ENCODE peak calls at places on chromosomes 5 and 9, in ten cellular contexts. One of them, this sample, is unnamed. For H3K27me3, the result is how much of the 10 kb centered on the place peaks cover.

GRCh38 chr5:123273984-123274383 is 149.2 kb downstream of the CEP120 start:
- DNase-seq in left ventricle myocardium inferior: no peak
- DNase-seq in BJ: no peak
- DNase-seq in heart right ventricle: no peak
- DNase-seq in hepatocyte: no peak
- DNase-seq in heart left ventricle: no peak
- DNase-seq in osteoblast: no peak
- DNase-seq in GM06990: no peak
- DNase-seq in fibroblast of lung: no peak
- DNase-seq in colonic mucosa: no peak
- DNase-seq in this sample: no peak

GRCh38 chr5:80109549-80110478 is 74.7 kb downstream of the THBS4 start:
- DNase-seq in left ventricle myocardium inferior: peak
- DNase-seq in BJ: no peak
- DNase-seq in heart right ventricle: peak
- DNase-seq in hepatocyte: peak
- DNase-seq in heart left ventricle: no peak
- DNase-seq in osteoblast: no peak
- DNase-seq in GM06990: no peak
- DNase-seq in fibroblast of lung: no peak
- DNase-seq in colonic mucosa: no peak
- DNase-seq in this sample: peak

GRCh38 chr5:17604951-17605350 is 968 bp downstream of the TAF11L11 start:
- DNase-seq in left ventricle myocardium inferior: no peak
- DNase-seq in BJ: no peak
- DNase-seq in heart right ventricle: no peak
- DNase-seq in hepatocyte: no peak
- DNase-seq in heart left ventricle: no peak
- DNase-seq in osteoblast: no peak
- DNase-seq in GM06990: no peak
- DNase-seq in fibroblast of lung: no peak
- DNase-seq in colonic mucosa: no peak
- DNase-seq in this sample: no peak

GRCh38 chr9:79654591-79654990 is 82.8 kb downstream of the TLE4 start:
- DNase-seq in left ventricle myocardium inferior: no peak
- DNase-seq in BJ: no peak
- DNase-seq in heart right ventricle: no peak
- DNase-seq in hepatocyte: no peak
- DNase-seq in heart left ventricle: no peak
- DNase-seq in osteoblast: no peak
- DNase-seq in GM06990: no peak
- DNase-seq in fibroblast of lung: no peak
- DNase-seq in colonic mucosa: no peak
- DNase-seq in this sample: no peak

GRCh38 chr9:138013836-138014569 is 136.4 kb downstream of the CACNA1B start:
- DNase-seq in left ventricle myocardium inferior: no peak
- DNase-seq in BJ: no peak
- DNase-seq in heart right ventricle: no peak
- DNase-seq in hepatocyte: no peak
- DNase-seq in heart left ventricle: peak
- DNase-seq in osteoblast: peak
- DNase-seq in GM06990: no peak
- DNase-seq in fibroblast of lung: no peak
- DNase-seq in colonic mucosa: no peak
- DNase-seq in this sample: no peak

GRCh38 chr5:113520429-113520828 is 6.9 kb downstream of the YTHDC2 start:
- DNase-seq in left ventricle myocardium inferior: no peak
- DNase-seq in BJ: peak
- DNase-seq in heart right ventricle: no peak
- DNase-seq in hepatocyte: no peak
- DNase-seq in heart left ventricle: no peak
- DNase-seq in osteoblast: peak
- DNase-seq in GM06990: peak
- DNase-seq in fibroblast of lung: peak
- DNase-seq in colonic mucosa: no peak
- DNase-seq in this sample: no peak

GRCh38 chr5:176724472-176724871 is 77.2 kb downstream of the TSPAN17 start:
- DNase-seq in left ventricle myocardium inferior: no peak
- DNase-seq in BJ: no peak
- DNase-seq in heart right ventricle: no peak
- DNase-seq in hepatocyte: no peak
- DNase-seq in heart left ventricle: no peak
- DNase-seq in osteoblast: no peak
- DNase-seq in GM06990: no peak
- DNase-seq in fibroblast of lung: no peak
- DNase-seq in colonic mucosa: no peak
- DNase-seq in this sample: no peak

GRCh38 chr9:126151671-126152050 is 175.0 kb upstream of the MVB12B start:
- DNase-seq in left ventricle myocardium inferior: no peak
- DNase-seq in BJ: no peak
- DNase-seq in heart right ventricle: no peak
- DNase-seq in hepatocyte: no peak
- DNase-seq in heart left ventricle: no peak
- DNase-seq in osteoblast: no peak
- DNase-seq in GM06990: no peak
- DNase-seq in fibroblast of lung: peak
- DNase-seq in colonic mucosa: no peak
- DNase-seq in this sample: peak

GRCh38 chr9:74096420-74096819 is 400.7 kb upstream of the RORB start:
- DNase-seq in left ventricle myocardium inferior: no peak
- DNase-seq in BJ: no peak
- DNase-seq in heart right ventricle: no peak
- DNase-seq in hepatocyte: no peak
- DNase-seq in heart left ventricle: no peak
- DNase-seq in osteoblast: no peak
- DNase-seq in GM06990: no peak
- DNase-seq in fibroblast of lung: no peak
- DNase-seq in colonic mucosa: no peak
- DNase-seq in this sample: no peak

GRCh38 chr9:101574773-101575333 is 19.9 kb downstream of the PPP3R2 start:
- DNase-seq in left ventricle myocardium inferior: no peak
- DNase-seq in BJ: no peak
- DNase-seq in heart right ventricle: no peak
- DNase-seq in hepatocyte: no peak
- DNase-seq in heart left ventricle: no peak
- DNase-seq in osteoblast: no peak
- DNase-seq in GM06990: no peak
- DNase-seq in fibroblast of lung: peak
- DNase-seq in colonic mucosa: no peak
- DNase-seq in this sample: no peak

GRCh38 chr9:95204310-95204709 is 113.2 kb downstream of the FANCC start:
- DNase-seq in left ventricle myocardium inferior: no peak
- DNase-seq in BJ: no peak
- DNase-seq in heart right ventricle: no peak
- DNase-seq in hepatocyte: no peak
- DNase-seq in heart left ventricle: no peak
- DNase-seq in osteoblast: no peak
- DNase-seq in GM06990: no peak
- DNase-seq in fibroblast of lung: no peak
- DNase-seq in colonic mucosa: no peak
- DNase-seq in this sample: no peak

GRCh38 chr9:137095664-137096517 is 9.1 kb downstream of the MAN1B1 start:
- DNase-seq in left ventricle myocardium inferior: no peak
- DNase-seq in BJ: no peak
- DNase-seq in heart right ventricle: no peak
- DNase-seq in hepatocyte: no peak
- DNase-seq in heart left ventricle: peak
- DNase-seq in osteoblast: peak
- DNase-seq in GM06990: peak
- DNase-seq in fibroblast of lung: no peak
- DNase-seq in colonic mucosa: no peak
- DNase-seq in this sample: no peak

GRCh38 chr5:180469586-180469865 is 24.7 kb upstream of the CNOT6 start:
- DNase-seq in left ventricle myocardium inferior: no peak
- DNase-seq in BJ: no peak
- DNase-seq in heart right ventricle: no peak
- DNase-seq in hepatocyte: no peak
- DNase-seq in heart left ventricle: no peak
- DNase-seq in osteoblast: no peak
- DNase-seq in GM06990: no peak
- DNase-seq in fibroblast of lung: no peak
- DNase-seq in colonic mucosa: no peak
- DNase-seq in this sample: no peak

GRCh38 chr9:132154925-132155324 is 6.9 kb upstream of the NTNG2 start:
- DNase-seq in left ventricle myocardium inferior: no peak
- DNase-seq in BJ: no peak
- DNase-seq in heart right ventricle: no peak
- DNase-seq in hepatocyte: no peak
- DNase-seq in heart left ventricle: no peak
- DNase-seq in osteoblast: peak
- DNase-seq in GM06990: no peak
- DNase-seq in fibroblast of lung: no peak
- DNase-seq in colonic mucosa: no peak
- DNase-seq in this sample: no peak

GRCh38 chr5:60633336-60633735 is 66.6 kb downstream of the DEPDC1B start:
- DNase-seq in left ventricle myocardium inferior: no peak
- DNase-seq in BJ: peak
- DNase-seq in heart right ventricle: no peak
- DNase-seq in hepatocyte: peak
- DNase-seq in heart left ventricle: no peak
- DNase-seq in osteoblast: peak
- DNase-seq in GM06990: no peak
- DNase-seq in fibroblast of lung: peak
- DNase-seq in colonic mucosa: no peak
- DNase-seq in this sample: no peak

GRCh38 chr9:125739442-125739841 is 7.7 kb upstream of the PBX3 start:
- DNase-seq in left ventricle myocardium inferior: no peak
- DNase-seq in BJ: no peak
- DNase-seq in heart right ventricle: no peak
- DNase-seq in hepatocyte: no peak
- DNase-seq in heart left ventricle: no peak
- DNase-seq in osteoblast: peak
- DNase-seq in GM06990: no peak
- DNase-seq in fibroblast of lung: peak
- DNase-seq in colonic mucosa: no peak
- DNase-seq in this sample: no peak

GRCh38 chr9:16413509-16414016 is 456.9 kb downstream of the BNC2 start:
- DNase-seq in left ventricle myocardium inferior: no peak
- DNase-seq in BJ: peak
- DNase-seq in heart right ventricle: no peak
- DNase-seq in hepatocyte: peak
- DNase-seq in heart left ventricle: no peak
- DNase-seq in osteoblast: peak
- DNase-seq in GM06990: no peak
- DNase-seq in fibroblast of lung: peak
- DNase-seq in colonic mucosa: no peak
- DNase-seq in this sample: no peak

GRCh38 chr5:133453084-133453765 is 159.1 kb downstream of the FSTL4 start:
- DNase-seq in left ventricle myocardium inferior: no peak
- DNase-seq in BJ: no peak
- DNase-seq in heart right ventricle: no peak
- DNase-seq in hepatocyte: no peak
- DNase-seq in heart left ventricle: no peak
- DNase-seq in osteoblast: no peak
- DNase-seq in GM06990: no peak
- DNase-seq in fibroblast of lung: no peak
- DNase-seq in colonic mucosa: no peak
- DNase-seq in this sample: no peak
- H3K27me3 ChIP-seq in left ventricle myocardium inferior: under half
- H3K27me3 ChIP-seq in BJ: under half
- H3K27me3 ChIP-seq in heart right ventricle: under half
- H3K27me3 ChIP-seq in hepatocyte: under half
- H3K27me3 ChIP-seq in heart left ventricle: under half
- H3K27me3 ChIP-seq in osteoblast: under half
- H3K27me3 ChIP-seq in GM06990: under half
- H3K27me3 ChIP-seq in fibroblast of lung: under half
- H3K27me3 ChIP-seq in colonic mucosa: under half
- H3K27me3 ChIP-seq in this sample: under half

DNA sequence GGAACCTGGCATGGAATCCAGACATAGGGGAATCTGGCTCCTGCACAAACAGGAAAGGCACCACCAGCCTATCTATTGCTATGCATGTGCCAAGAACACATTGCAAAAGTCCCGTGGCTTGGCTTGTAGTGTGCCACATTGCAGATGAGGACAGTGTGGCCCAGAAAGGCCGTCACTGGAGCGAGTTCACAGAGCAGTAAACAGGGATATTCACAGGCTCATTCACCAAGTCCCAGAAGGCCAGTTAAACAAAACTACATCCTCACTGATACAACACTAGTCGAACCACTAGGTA is 39.6 kb upstream of the TRIM32 start:
- DNase-seq in left ventricle myocardium inferior: peak
- DNase-seq in BJ: no peak
- DNase-seq in heart right ventricle: peak
- DNase-seq in hepatocyte: no peak
- DNase-seq in heart left ventricle: no peak
- DNase-seq in osteoblast: no peak
- DNase-seq in GM06990: no peak
- DNase-seq in fibroblast of lung: no peak
- DNase-seq in colonic mucosa: no peak
- DNase-seq in this sample: no peak
- TF ChIP-seq CTCF in left ventricle myocardium inferior: peak
- TF ChIP-seq CTCF in BJ: no peak
- TF ChIP-seq CTCF in heart right ventricle: no peak
- TF ChIP-seq CTCF in hepatocyte: no peak
- TF ChIP-seq CTCF in heart left ventricle: no peak
- TF ChIP-seq CTCF in osteoblast: no peak
- TF ChIP-seq CTCF in GM06990: no peak
- TF ChIP-seq CTCF in fibroblast of lung: peak
- TF ChIP-seq CTCF in colonic mucosa: no peak
- TF ChIP-seq CTCF in this sample: no peak

GRCh38 chr9:130979591-130980385 is 29.2 kb upstream of the LAMC3 start:
- DNase-seq in left ventricle myocardium inferior: no peak
- DNase-seq in BJ: no peak
- DNase-seq in heart right ventricle: no peak
- DNase-seq in hepatocyte: no peak
- DNase-seq in heart left ventricle: no peak
- DNase-seq in osteoblast: peak
- DNase-seq in GM06990: no peak
- DNase-seq in fibroblast of lung: no peak
- DNase-seq in colonic mucosa: no peak
- DNase-seq in this sample: no peak
- H3K27me3 ChIP-seq in left ventricle myocardium inferior: under half
- H3K27me3 ChIP-seq in BJ: under half
- H3K27me3 ChIP-seq in heart right ventricle: under half
- H3K27me3 ChIP-seq in hepatocyte: under half
- H3K27me3 ChIP-seq in heart left ventricle: under half
- H3K27me3 ChIP-seq in osteoblast: under half
- H3K27me3 ChIP-seq in GM06990: under half
- H3K27me3 ChIP-seq in fibroblast of lung: under half
- H3K27me3 ChIP-seq in colonic mucosa: under half
- H3K27me3 ChIP-seq in this sample: under half

DNA sequence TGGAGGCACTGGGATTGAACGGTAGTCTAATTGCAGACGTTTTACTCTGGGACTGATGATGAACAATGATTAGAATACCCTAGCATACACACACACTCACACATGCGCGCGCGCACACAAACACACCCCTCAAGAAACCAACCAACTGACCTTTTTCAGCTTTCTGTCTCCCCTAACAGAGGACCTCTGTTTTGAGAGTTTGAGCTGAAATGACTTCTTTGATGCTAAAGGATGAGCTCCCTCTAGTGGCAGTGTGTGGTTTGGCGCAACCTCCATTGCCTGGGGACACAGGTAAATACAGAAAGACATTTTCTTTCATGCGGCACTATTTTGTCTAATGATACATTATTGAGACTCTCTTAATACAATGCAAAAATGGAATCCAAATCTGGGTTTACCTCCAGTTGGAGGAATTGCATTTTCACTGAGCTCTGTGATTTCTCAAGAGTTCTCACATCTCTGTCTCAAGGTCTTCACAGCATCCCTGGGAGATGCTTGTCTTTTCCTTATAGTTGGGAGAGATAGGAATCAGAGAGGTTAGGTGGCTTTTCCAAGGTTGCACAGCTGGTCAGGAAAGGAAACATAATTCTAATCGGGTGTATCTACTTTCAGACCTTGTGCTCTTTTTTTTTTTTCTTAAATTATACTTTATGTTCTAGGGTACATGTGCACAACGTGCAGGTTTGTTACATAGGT is 187.5 kb downstream of the TMEM38B start:
- DNase-seq in left ventricle myocardium inferior: peak
- DNase-seq in BJ: no peak
- DNase-seq in heart right ventricle: peak
- DNase-seq in hepatocyte: peak
- DNase-seq in heart left ventricle: peak
- DNase-seq in osteoblast: no peak
- DNase-seq in GM06990: peak
- DNase-seq in fibroblast of lung: peak
- DNase-seq in colonic mucosa: peak
- DNase-seq in this sample: peak
- TF ChIP-seq CTCF in left ventricle myocardium inferior: peak
- TF ChIP-seq CTCF in BJ: peak
- TF ChIP-seq CTCF in heart right ventricle: peak
- TF ChIP-seq CTCF in hepatocyte: peak
- TF ChIP-seq CTCF in heart left ventricle: peak
- TF ChIP-seq CTCF in osteoblast: peak
- TF ChIP-seq CTCF in GM06990: peak
- TF ChIP-seq CTCF in fibroblast of lung: peak
- TF ChIP-seq CTCF in colonic mucosa: peak
- TF ChIP-seq CTCF in this sample: no peak